ENCODE peak calls at places on chromosomes 4 and X, in four cellular contexts. R is suprapubic skin, K is heart left ventricle, G is brain microvascular endothelial cell. T is an unnamed sample.

GRCh38 chr4:122163767-122164166 is 11.6 kb downstream of the BLTP1 start:
- DNase-seq in R (no peak), K (no peak), G (no peak), T (no peak)

GRCh38 chr4:160202802-160203201 is 1099.9 kb downstream of the RAPGEF2 start:
- DNase-seq in R (no peak), K (no peak), G (peak; percentile 32), T (no peak)

GRCh38 chr4:20682853-20683252 is 17.4 kb upstream of the PACRGL start:
- DNase-seq in R (no peak), K (no peak), G (no peak), T (no peak)

GRCh38 chr4:40909363-40909876 is 159.7 kb downstream of the NSUN7 start:
- DNase-seq in R (no peak), K (no peak), G (peak; percentile 72), T (peak; percentile 78)

GRCh38 chr4:154982187-154983047 is 201.3 kb downstream of the RBM46 start:
- DNase-seq in R (no peak), K (peak; percentile 65), G (peak; percentile 40), T (peak; percentile 65)

GRCh38 chrX:144275403-144275802 is 391.5 kb downstream of the UBE2NL start:
- DNase-seq in R (no peak), K (no peak), G (no peak), T (no peak)

GRCh38 chrX:120763269-120763668 is 112.4 kb downstream of the CT47B1 start:
- DNase-seq in R (no peak), K (no peak), G (no peak), T (no peak)

GRCh38 chr4:151859646-151860045 is 98.8 kb upstream of the GATB start:
- DNase-seq in R (no peak), K (no peak), G (no peak), T (no peak)

GRCh38 chrX:24189490-24189889 is 40.0 kb downstream of the ZFX start:
- DNase-seq in R (no peak), K (no peak), G (no peak), T (no peak)

GRCh38 chr4:56979674-56980073 is 978 bp downstream of the POLR2B start:
- DNase-seq in R (no peak), K (no peak), G (peak; percentile 65), T (peak; percentile 80)

GRCh38 chr4:180615746-180616145 is 1627.5 kb upstream of the TENM3 start:
- DNase-seq in R (no peak), K (no peak), G (no peak), T (no peak)

GRCh38 chrX:40094900-40095587 is 2.7 kb downstream of the BCOR start:
- DNase-seq in R (no peak), K (no peak), G (no peak), T (no peak)

GRCh38 chrX:120244735-120245498 is 5.7 kb upstream of the ZBTB33 start:
- DNase-seq in R (peak; percentile 84), K (peak; percentile 82), G (peak; percentile 61), T (peak; percentile 64)

GRCh38 chr4:108053281-108053701 is 63.6 kb downstream of the HADH start:
- DNase-seq in R (no peak), K (no peak), G (no peak), T (no peak)

GRCh38 chr4:20984011-20984836 is 284.0 kb downstream of the PACRGL start:
- DNase-seq in R (no peak), K (peak; percentile 54), G (no peak), T (no peak)

GRCh38 chr4:8844976-8845690 is 26.5 kb downstream of the HMX1 start:
- DNase-seq in R (peak; percentile 50), K (peak; percentile 33), G (no peak), T (no peak)

GRCh38 chr4:181077416-181077815 is 1165.8 kb upstream of the TENM3 start:
- DNase-seq in R (no peak), K (no peak), G (no peak), T (no peak)

GRCh38 chr4:3771167-3771809 is 5.1 kb downstream of the ADRA2C start:
- DNase-seq in R (no peak), K (no peak), G (no peak), T (no peak)

GRCh38 chr4:41865306-41865980 is 69.8 kb upstream of the TMEM33 start:
- DNase-seq in R (no peak), K (no peak), G (no peak), T (no peak)

GRCh38 chr4:74410741-74411140 is 34.2 kb upstream of the AREG start:
- DNase-seq in R (no peak), K (no peak), G (no peak), T (no peak)

GRCh38 chr4:41232406-41232805 is 18.1 kb upstream of the APBB2 start:
- DNase-seq in R (no peak), K (no peak), G (peak; percentile 31), T (no peak)

GRCh38 chr4:186587416-186588018 is 32.1 kb upstream of the MTNR1A start:
- DNase-seq in R (peak; percentile 84), K (peak; percentile 75), G (peak; percentile 63), T (peak; percentile 79)

GRCh38 chrX:20128678-20129077 is 12.0 kb upstream of the MAP7D2 start:
- DNase-seq in R (no peak), K (no peak), G (no peak), T (no peak)

GRCh38 chrX:21960569-21960968 is 20.1 kb downstream of the SMS start:
- DNase-seq in R (no peak), K (no peak), G (no peak), T (no peak)

GRCh38 chrX:40273356-40274050 is 175.7 kb upstream of the BCOR start:
- DNase-seq in R (no peak), K (peak; percentile 64), G (no peak), T (no peak)

GRCh38 chr4:143336828-143337599 is at the start of gene GAB1:
- DNase-seq in R (peak; percentile 85), K (peak; percentile 87), G (peak; percentile 35), T (peak; percentile 61)

GRCh38 chr4:55910140-55910539 is 38.6 kb upstream of the CEP135 start:
- DNase-seq in R (no peak), K (no peak), G (peak; percentile 70), T (no peak)

GRCh38 chr4:54318904-54319303 is 89.8 kb downstream of the PDGFRA start:
- DNase-seq in R (no peak), K (no peak), G (peak; percentile 14), T (peak; percentile 31)

GRCh38 chrX:135477576-135477975 is 42.9 kb upstream of the INTS6L start:
- DNase-seq in R (no peak), K (peak; percentile 57), G (peak; percentile 72), T (peak; percentile 59)

GRCh38 chr4:76851375-76851774 is 46.6 kb downstream of the SOWAHB start:
- DNase-seq in R (no peak), K (no peak), G (no peak), T (no peak)

GRCh38 chr4:6050551-6050950 is 32.3 kb upstream of the C4orf50 start:
- DNase-seq in R (no peak), K (no peak), G (no peak), T (no peak)

GRCh38 chr4:83150563-83151330 is 36.2 kb upstream of the PLAC8 start:
- DNase-seq in R (no peak), K (no peak), G (peak; percentile 19), T (no peak)

GRCh38 chr4:24089831-24090531 is 200.1 kb upstream of the PPARGC1A start:
- DNase-seq in R (no peak), K (no peak), G (peak; percentile 25), T (no peak)
- TF ChIP-seq CTCF in R (no peak), K (no peak), G (peak; percentile 41), T (no peak)

DNA sequence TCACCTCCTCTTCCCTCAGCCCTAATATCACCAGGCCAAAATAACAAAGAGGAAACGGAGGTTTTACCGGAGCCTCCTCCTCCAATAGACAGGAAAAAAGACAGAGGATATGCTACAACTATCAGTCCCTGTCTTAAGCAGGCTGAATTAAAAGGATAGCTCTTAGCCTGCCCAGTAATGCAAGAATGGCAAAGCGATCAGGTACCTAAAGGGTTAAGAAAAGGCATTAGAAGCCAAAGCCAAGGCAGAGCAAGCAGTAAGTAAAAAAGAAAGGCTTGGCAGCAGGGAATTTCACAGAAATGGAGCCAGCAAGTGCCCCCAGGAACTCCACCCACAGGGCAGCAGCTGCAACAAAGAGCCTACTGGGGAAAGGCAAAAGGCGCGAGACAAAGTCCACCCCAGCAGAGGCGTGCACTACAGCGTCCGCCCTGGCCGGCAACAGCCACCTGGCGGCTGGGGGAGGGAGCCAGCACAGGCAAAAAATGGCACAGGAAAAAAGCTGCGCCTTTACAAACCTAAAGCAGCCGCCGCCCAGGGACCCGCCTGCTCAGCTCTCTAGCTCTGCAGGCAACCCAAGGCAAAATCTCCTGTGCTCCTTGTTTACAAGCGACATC is 220.6 kb upstream of the ZC4H2 start:
- DNase-seq in R (no peak), K (no peak), G (no peak), T (peak; percentile 4)
- TF ChIP-seq CTCF in R (no peak), K (peak; percentile 11), G (no peak), T (no peak)

DNA sequence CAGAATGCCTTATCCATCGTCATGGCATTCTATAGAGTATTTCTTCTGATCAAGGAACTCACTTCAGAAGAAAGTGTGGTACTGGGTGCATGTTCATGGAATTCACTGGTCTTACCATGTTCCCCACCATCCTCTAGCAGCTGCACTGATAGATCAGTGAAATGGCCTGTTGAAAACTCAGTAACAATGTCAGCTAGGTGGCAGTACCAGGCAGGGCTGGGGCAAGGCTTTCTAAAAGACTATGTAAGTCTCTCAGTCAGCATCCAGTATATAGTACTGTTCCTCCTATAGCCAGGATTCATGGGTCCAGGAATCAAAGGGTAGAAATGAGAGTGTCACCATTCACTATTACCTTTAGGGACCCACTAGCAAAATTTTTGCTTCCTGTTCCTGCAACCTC is 15.8 kb upstream of the LDB2 start:
- DNase-seq in R (no peak), K (no peak), G (peak; percentile 37), T (no peak)
- TF ChIP-seq CTCF in R (no peak), K (peak; percentile 44), G (peak; percentile 35), T (no peak)

DNA sequence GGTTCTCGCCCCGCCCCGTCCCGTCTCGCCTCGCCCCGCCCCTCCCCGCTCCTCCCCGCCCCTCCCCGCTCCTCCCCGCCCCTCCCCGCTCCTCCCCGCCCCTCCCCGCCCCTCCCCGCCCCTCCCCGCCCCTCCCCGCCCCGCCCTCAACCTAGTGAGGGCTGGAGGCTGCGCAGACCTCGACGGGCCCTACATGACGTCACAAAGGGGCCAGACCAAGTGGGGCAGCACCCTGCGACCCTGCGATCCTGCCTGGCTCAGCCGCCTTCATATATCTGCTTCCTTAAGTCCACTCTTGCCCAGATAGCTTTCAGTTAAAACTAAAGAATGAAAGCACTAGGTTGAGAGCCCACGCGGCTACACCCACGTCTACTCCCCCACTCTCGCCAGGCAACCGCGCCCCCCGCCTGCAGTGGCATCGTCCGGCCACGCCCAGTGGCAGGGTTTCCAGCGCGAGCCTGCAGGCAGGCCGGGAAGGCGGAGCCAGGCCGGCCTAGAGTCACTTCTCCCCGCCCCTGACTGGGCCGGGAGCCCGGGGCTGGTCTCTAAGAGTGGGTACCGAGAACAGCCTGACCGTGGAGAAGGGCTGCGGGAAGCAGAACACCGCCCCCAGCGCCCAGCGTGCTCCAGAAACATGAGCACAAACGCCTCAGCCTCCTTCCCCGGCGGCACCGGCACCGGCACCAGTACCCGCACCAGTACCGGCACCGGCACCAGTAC is 1.5 kb upstream of the MAOA start:
- DNase-seq in R (peak; percentile 91), K (peak; percentile 95), G (peak; percentile 84), T (peak; percentile 81)
- TF ChIP-seq CTCF in R (no peak), K (peak; percentile 36), G (peak; percentile 47), T (no peak)

DNA sequence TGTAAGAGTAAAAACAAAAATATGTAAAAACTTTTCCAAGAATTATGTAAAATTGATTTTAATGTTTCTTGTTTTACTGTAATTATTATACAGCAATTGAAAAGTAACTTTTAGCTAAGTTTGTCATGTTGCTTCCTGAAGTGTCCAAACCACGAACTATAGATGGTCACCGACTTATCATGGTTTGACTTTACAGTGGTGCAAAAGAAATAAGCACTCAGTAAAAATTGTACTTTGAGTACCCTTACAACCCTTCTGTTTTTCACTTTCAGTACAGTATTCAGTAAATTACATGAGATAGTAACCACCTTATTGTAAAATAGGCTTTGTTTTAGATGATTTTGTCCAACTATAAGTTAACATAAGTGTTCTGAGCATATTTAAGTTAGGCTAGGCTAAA is 93.8 kb downstream of the SLC10A6 start:
- DNase-seq in R (no peak), K (no peak), G (no peak), T (no peak)
- TF ChIP-seq CTCF in R (no peak), K (no peak), G (no peak), T (no peak)

T was measured in activated CD8-positive, alpha-beta T cell treated with anti-CD3 and anti-CD28 coated beads for 36 hours.